ENCODE peak calls at places on chromosomes 4 and X, in seven cellular contexts. One of them, this sample, is unnamed.

GRCh38 chr4:25160714-25161598 is 707 bp upstream of the SEPSECS start:
- DNase-seq in GM12878: no peak
- DNase-seq in HepG2: peak
- DNase-seq in SK-N-SH: peak
- DNase-seq in HCT116: no peak
- DNase-seq in H1: no peak
- DNase-seq in K562: peak
- DNase-seq in this sample: peak

GRCh38 chr4:15717126-15717525 is 14.3 kb downstream of the BST1 start:
- DNase-seq in GM12878: no peak
- DNase-seq in HepG2: no peak
- DNase-seq in SK-N-SH: no peak
- DNase-seq in HCT116: no peak
- DNase-seq in H1: no peak
- DNase-seq in K562: no peak
- DNase-seq in this sample: no peak

GRCh38 chr4:89939464-89939863 is 44.8 kb downstream of the MMRN1 start:
- DNase-seq in GM12878: no peak
- DNase-seq in HepG2: no peak
- DNase-seq in SK-N-SH: no peak
- DNase-seq in HCT116: no peak
- DNase-seq in H1: no peak
- DNase-seq in K562: no peak
- DNase-seq in this sample: no peak

GRCh38 chr4:108113229-108113628 is 55.5 kb downstream of the LEF1 start:
- DNase-seq in GM12878: no peak
- DNase-seq in HepG2: no peak
- DNase-seq in SK-N-SH: no peak
- DNase-seq in HCT116: no peak
- DNase-seq in H1: no peak
- DNase-seq in K562: no peak
- DNase-seq in this sample: no peak

GRCh38 chr4:151786158-151786495 is 25.3 kb upstream of the GATB start:
- DNase-seq in GM12878: no peak
- DNase-seq in HepG2: no peak
- DNase-seq in SK-N-SH: no peak
- DNase-seq in HCT116: no peak
- DNase-seq in H1: no peak
- DNase-seq in K562: no peak
- DNase-seq in this sample: no peak

GRCh38 chr4:80243274-80244018 is 23.0 kb upstream of the FGF5 start:
- DNase-seq in GM12878: no peak
- DNase-seq in HepG2: no peak
- DNase-seq in SK-N-SH: no peak
- DNase-seq in HCT116: no peak
- DNase-seq in H1: no peak
- DNase-seq in K562: no peak
- DNase-seq in this sample: no peak

GRCh38 chrX:19389217-19389616 is 45.5 kb downstream of the PDHA1 start:
- DNase-seq in GM12878: no peak
- DNase-seq in HepG2: no peak
- DNase-seq in SK-N-SH: no peak
- DNase-seq in HCT116: no peak
- DNase-seq in H1: no peak
- DNase-seq in K562: no peak
- DNase-seq in this sample: no peak

GRCh38 chrX:57156397-57157049 is 19.3 kb upstream of the SPIN2A start:
- DNase-seq in GM12878: no peak
- DNase-seq in HepG2: peak
- DNase-seq in SK-N-SH: no peak
- DNase-seq in HCT116: peak
- DNase-seq in H1: no peak
- DNase-seq in K562: no peak
- DNase-seq in this sample: peak

GRCh38 chrX:110163488-110163887 is 154.4 kb downstream of the AMMECR1 start:
- DNase-seq in GM12878: no peak
- DNase-seq in HepG2: no peak
- DNase-seq in SK-N-SH: no peak
- DNase-seq in HCT116: no peak
- DNase-seq in H1: no peak
- DNase-seq in K562: no peak
- DNase-seq in this sample: no peak

GRCh38 chr4:5916229-5916628 is 23.3 kb upstream of the CRMP1 start:
- DNase-seq in GM12878: no peak
- DNase-seq in HepG2: no peak
- DNase-seq in SK-N-SH: no peak
- DNase-seq in HCT116: no peak
- DNase-seq in H1: no peak
- DNase-seq in K562: no peak
- DNase-seq in this sample: no peak

GRCh38 chr4:1945912-1946311 is 62.9 kb downstream of the NELFA start:
- DNase-seq in GM12878: no peak
- DNase-seq in HepG2: no peak
- DNase-seq in SK-N-SH: no peak
- DNase-seq in HCT116: no peak
- DNase-seq in H1: no peak
- DNase-seq in K562: no peak
- DNase-seq in this sample: no peak

GRCh38 chr4:104064650-104065577 is 345.1 kb upstream of the TACR3 start:
- DNase-seq in GM12878: peak
- DNase-seq in HepG2: peak
- DNase-seq in SK-N-SH: peak
- DNase-seq in HCT116: peak
- DNase-seq in H1: peak
- DNase-seq in K562: peak
- DNase-seq in this sample: peak

GRCh38 chr4:38565271-38566199 is 98.5 kb upstream of the KLF3 start:
- DNase-seq in GM12878: no peak
- DNase-seq in HepG2: no peak
- DNase-seq in SK-N-SH: no peak
- DNase-seq in HCT116: no peak
- DNase-seq in H1: no peak
- DNase-seq in K562: no peak
- DNase-seq in this sample: peak

DNA sequence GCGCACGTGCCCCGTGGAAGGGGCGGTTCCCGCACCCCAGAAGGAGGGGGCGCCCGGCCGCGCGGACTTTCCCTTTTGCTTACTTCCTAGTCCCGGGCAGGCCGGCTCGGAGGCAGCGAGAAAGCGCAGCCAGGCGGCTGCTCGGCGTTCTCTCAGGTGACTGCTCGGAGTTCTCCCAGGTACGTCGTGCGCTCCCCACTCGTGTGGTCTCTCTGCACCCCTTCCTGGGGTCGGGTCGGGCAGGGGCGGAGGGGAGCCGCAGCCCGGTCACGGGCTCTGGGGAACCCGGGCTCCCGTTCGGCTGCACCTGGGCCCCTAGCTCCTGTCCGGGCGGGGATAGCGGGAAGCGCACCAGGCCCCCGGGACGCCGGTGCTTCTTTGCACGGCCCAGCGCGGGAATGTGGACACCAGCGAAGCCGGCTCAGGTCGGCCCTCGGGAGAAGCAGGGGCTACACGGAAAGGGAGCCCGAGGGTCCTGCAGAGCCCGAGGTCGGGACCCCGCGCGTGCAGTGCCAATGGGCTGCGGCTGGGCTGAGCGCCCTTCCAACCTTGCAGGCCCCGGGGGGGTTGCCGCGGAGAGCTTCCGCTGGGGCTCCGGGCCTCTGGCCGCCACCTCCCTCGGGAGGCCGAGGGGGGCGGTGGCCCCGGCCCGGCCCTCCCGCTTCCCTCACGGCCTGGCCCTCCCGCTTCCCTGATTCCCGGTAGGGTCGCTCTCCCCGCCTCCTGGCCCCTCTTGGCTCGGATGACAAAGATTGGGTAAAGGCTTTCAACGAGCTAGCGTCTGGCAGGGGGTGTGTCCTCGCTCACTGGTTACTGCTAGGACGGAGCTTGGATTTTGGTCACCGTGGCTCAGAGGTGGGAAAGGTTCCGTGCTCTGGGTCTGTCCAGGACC is at the start of gene TLR2:
- DNase-seq in GM12878: no peak
- DNase-seq in HepG2: no peak
- DNase-seq in SK-N-SH: peak
- DNase-seq in HCT116: no peak
- DNase-seq in H1: no peak
- DNase-seq in K562: peak
- DNase-seq in this sample: peak
- TF ChIP-seq JUND in GM12878: no peak
- TF ChIP-seq JUND in HepG2: no peak
- TF ChIP-seq JUND in SK-N-SH: no peak
- TF ChIP-seq JUND in HCT116: no peak
- TF ChIP-seq JUND in H1: no peak
- TF ChIP-seq JUND in K562: no peak
- TF ChIP-seq JUND in this sample: no peak

DNA sequence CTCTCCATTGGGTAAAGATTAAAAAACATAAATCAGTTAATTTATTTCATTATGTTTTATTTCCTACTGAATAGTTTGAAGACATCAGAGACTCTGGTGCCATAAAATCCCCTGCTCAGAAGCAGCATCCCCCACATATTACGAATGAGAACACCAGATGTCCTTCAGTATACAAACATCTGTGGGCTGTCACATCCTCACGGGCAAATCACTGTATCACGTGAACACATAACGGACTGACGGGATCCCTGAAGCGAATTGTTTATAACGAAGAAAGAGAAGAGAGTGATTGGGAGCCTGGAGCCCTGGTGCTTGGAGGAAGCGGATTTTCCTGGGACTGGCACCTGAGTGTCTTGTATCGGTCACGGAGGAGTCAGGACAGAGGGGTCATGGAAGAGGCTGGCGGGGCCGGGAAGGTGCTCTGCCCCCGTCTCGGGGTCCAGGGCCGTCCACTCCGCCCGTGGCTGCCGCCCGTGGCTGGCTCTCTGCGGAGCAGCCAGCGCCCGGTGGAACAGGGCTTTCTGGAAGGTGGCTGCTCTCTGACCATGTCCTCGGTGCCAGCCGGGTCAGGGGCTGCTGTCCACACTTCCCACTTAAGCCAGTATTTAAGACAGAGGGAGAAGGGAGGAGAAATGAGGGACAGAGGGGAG is 452.7 kb upstream of the FAT1 start:
- DNase-seq in GM12878: no peak
- DNase-seq in HepG2: no peak
- DNase-seq in SK-N-SH: peak
- DNase-seq in HCT116: no peak
- DNase-seq in H1: no peak
- DNase-seq in K562: no peak
- DNase-seq in this sample: no peak
- TF ChIP-seq JUND in GM12878: no peak
- TF ChIP-seq JUND in HepG2: no peak
- TF ChIP-seq JUND in SK-N-SH: no peak
- TF ChIP-seq JUND in HCT116: no peak
- TF ChIP-seq JUND in H1: no peak
- TF ChIP-seq JUND in K562: no peak
- TF ChIP-seq JUND in this sample: no peak

DNA sequence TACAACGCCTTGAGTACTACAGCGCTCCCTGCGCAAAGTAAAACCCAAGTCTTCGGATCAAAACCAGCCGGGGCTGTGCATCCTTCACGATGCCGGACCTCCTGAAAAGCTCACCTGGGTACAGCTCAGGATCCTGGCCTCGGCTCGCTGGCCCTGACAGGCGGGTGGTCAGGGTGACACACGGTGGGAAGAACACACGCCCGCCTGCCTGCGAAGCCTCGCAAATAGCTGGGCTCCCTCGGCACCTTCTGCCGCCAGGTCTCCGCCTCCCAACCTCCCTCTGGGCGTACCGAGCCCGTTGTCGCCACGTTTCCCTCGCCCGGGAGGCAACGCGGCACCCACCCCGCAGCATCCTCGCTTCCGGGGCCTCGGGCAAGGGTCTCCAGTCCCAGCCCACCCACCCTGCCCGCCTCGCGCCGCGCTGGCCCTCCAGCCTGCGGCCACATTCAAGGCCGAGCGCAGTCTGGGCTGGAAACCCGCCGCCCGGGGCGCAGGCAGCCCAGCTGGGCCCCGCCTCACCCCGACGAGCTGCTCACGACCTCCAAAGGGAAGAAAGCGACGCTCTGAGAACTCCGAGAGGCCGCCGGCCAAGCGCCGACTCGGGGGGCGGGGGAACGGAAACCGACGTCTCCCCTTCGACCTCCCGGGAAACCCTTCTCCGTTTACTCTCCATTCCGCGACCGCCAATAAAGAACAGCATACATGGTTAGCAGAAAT is 542 bp downstream of the PPM1K start:
- DNase-seq in GM12878: no peak
- DNase-seq in HepG2: peak
- DNase-seq in SK-N-SH: peak
- DNase-seq in HCT116: peak
- DNase-seq in H1: no peak
- DNase-seq in K562: peak
- DNase-seq in this sample: peak
- TF ChIP-seq JUND in GM12878: no peak
- TF ChIP-seq JUND in HepG2: no peak
- TF ChIP-seq JUND in SK-N-SH: no peak
- TF ChIP-seq JUND in HCT116: no peak
- TF ChIP-seq JUND in H1: no peak
- TF ChIP-seq JUND in K562: no peak
- TF ChIP-seq JUND in this sample: no peak

GRCh38 chrX:12245650-12246645 is 107.7 kb downstream of the FRMPD4 start:
- DNase-seq in GM12878: no peak
- DNase-seq in HepG2: no peak
- DNase-seq in SK-N-SH: no peak
- DNase-seq in HCT116: no peak
- DNase-seq in H1: no peak
- DNase-seq in K562: no peak
- DNase-seq in this sample: no peak
- TF ChIP-seq JUND in GM12878: no peak
- TF ChIP-seq JUND in HepG2: no peak
- TF ChIP-seq JUND in SK-N-SH: no peak
- TF ChIP-seq JUND in HCT116: no peak
- TF ChIP-seq JUND in H1: no peak
- TF ChIP-seq JUND in K562: no peak
- TF ChIP-seq JUND in this sample: no peak

DNA sequence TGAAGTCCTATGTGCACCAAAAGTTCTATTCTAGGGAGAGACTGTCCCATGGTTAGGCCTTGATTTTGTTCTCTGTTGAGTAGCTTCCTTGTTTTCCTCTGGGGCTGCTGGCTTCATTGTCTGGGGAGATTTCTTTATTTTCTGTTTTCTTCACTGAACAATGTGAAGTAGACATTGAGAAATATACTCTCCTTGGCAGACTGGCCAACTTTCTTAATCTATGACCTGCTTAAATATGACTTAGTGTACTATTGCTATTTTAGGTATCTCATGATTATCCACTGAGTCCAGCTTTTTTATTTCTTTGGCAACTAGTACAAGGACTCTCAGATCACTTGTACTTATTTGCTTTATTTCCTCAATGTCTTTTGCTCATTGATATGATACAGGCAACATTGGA is 1594.6 kb downstream of the ARAP2 start:
- DNase-seq in GM12878: no peak
- DNase-seq in HepG2: no peak
- DNase-seq in SK-N-SH: no peak
- DNase-seq in HCT116: no peak
- DNase-seq in H1: no peak
- DNase-seq in K562: no peak
- DNase-seq in this sample: no peak
- TF ChIP-seq JUND in GM12878: no peak
- TF ChIP-seq JUND in HepG2: no peak
- TF ChIP-seq JUND in SK-N-SH: no peak
- TF ChIP-seq JUND in HCT116: no peak
- TF ChIP-seq JUND in H1: no peak
- TF ChIP-seq JUND in K562: no peak
- TF ChIP-seq JUND in this sample: no peak

GRCh38 chr4:75769044-75769443 is 44.7 kb downstream of the USO1 start:
- DNase-seq in GM12878: no peak
- DNase-seq in HepG2: no peak
- DNase-seq in SK-N-SH: no peak
- DNase-seq in HCT116: no peak
- DNase-seq in H1: no peak
- DNase-seq in K562: no peak
- DNase-seq in this sample: no peak
- TF ChIP-seq JUND in GM12878: no peak
- TF ChIP-seq JUND in HepG2: no peak
- TF ChIP-seq JUND in SK-N-SH: no peak
- TF ChIP-seq JUND in HCT116: no peak
- TF ChIP-seq JUND in H1: no peak
- TF ChIP-seq JUND in K562: no peak
- TF ChIP-seq JUND in this sample: no peak